ENCODE peak calls at places on chromosomes 7 and 10, in four cellular contexts. L is ovary, V is esophagus muscularis mucosa, F is sigmoid colon. G is an unnamed sample. For H3K4me1 and H3K36me3, the result is how much of the 10 kb centered on the place peaks cover.

GRCh38 chr7:142461437-142461836 is 203.6 kb upstream of the PRSS58 start:
- DNase-seq in F (no peak), V (no peak), L (no peak), G (no peak)

GRCh38 chr10:122114156-122114747 is 125.3 kb downstream of the TACC2 start:
- DNase-seq in V (no peak), F (peak), L (no peak), G (no peak)

GRCh38 chr10:65275296-65275695 is 1650.5 kb upstream of the LRRTM3 start:
- DNase-seq in V (no peak), L (no peak), F (no peak), G (no peak)

GRCh38 chr10:30387646-30388243 is 38.7 kb upstream of the MTPAP start:
- DNase-seq in L (no peak), V (no peak), F (no peak), G (no peak)

GRCh38 chr10:15473401-15473777 is 102.3 kb upstream of the FAM171A1 start:
- DNase-seq in V (no peak), L (no peak), F (no peak), G (no peak)

GRCh38 chr7:143331179-143331825 is 15.4 kb downstream of the CLCN1 start:
- DNase-seq in L (no peak), V (no peak), F (no peak), G (peak)

GRCh38 chr10:94963901-94964300 is 25.4 kb downstream of the CYP2C9 start:
- DNase-seq in F (no peak), V (no peak), L (no peak), G (no peak)

GRCh38 chr10:110989016-110989415 is 69.6 kb downstream of the SHOC2 start:
- DNase-seq in F (no peak), L (no peak), V (no peak), G (no peak)

GRCh38 chr10:79547973-79548372 is 12.2 kb downstream of the SFTPA2 start:
- DNase-seq in F (no peak), V (peak), L (no peak), G (no peak)

GRCh38 chr7:140478361-140479061 is 794 bp downstream of the MKRN1 start:
- DNase-seq in L (peak), V (peak), F (peak), G (peak)

GRCh38 chr10:132294561-132295320 is 13.0 kb downstream of the STK32C start:
- DNase-seq in V (no peak), L (peak), F (peak), G (no peak)

GRCh38 chr7:129853661-129854268 is 99.0 kb downstream of the UBE2H start:
- DNase-seq in F (no peak), L (no peak), V (no peak), G (no peak)

GRCh38 chr10:124612611-124613498 is 131.3 kb downstream of the FAM53B start:
- DNase-seq in L (peak), V (no peak), F (no peak), G (no peak)

GRCh38 chr10:35903021-35903420 is 260.9 kb upstream of the FZD8 start:
- DNase-seq in F (no peak), L (no peak), V (peak), G (no peak)

GRCh38 chr10:103917326-103918052 is 495 bp downstream of the STN1 start:
- DNase-seq in V (no peak), F (peak), L (no peak), G (peak)

GRCh38 chr7:156178857-156179256 is 366.6 kb upstream of the SHH start:
- DNase-seq in V (no peak), L (no peak), F (no peak), G (no peak)

GRCh38 chr10:36817898-36818297 is 307.5 kb upstream of the ANKRD30A start:
- DNase-seq in V (no peak), F (no peak), L (no peak), G (no peak)

GRCh38 chr7:95687759-95688343 is 84.5 kb upstream of the DYNC1I1 start:
- DNase-seq in V (no peak), L (no peak), F (no peak), G (no peak)

GRCh38 chr7:73718905-73719805 is at the start of gene STX1A:
- DNase-seq in L (peak), V (no peak), F (peak), G (no peak)

GRCh38 chr10:44752451-44753441 is 158.4 kb upstream of the TMEM72 start:
- DNase-seq in F (no peak), L (no peak), V (no peak), G (no peak)

GRCh38 chr10:126663880-126664279 is 6.6 kb downstream of the C10orf90 start:
- DNase-seq in L (no peak), V (no peak), F (no peak), G (no peak)

GRCh38 chr10:21402606-21403083 is 122.8 kb downstream of the SKIDA1 start:
- DNase-seq in V (no peak), F (no peak), L (no peak), G (no peak)

GRCh38 chr10:6009159-6009558 is 31.8 kb upstream of the IL15RA start:
- DNase-seq in V (no peak), F (no peak), L (no peak), G (no peak)

GRCh38 chr10:45557275-45557905 is 115.2 kb downstream of the ZFAND4 start:
- DNase-seq in L (no peak), F (no peak), V (no peak), G (no peak)

GRCh38 chr7:129376076-129376777 is 58.0 kb upstream of the STRIP2 start:
- DNase-seq in F (no peak), V (no peak), L (no peak), G (peak)

GRCh38 chr7:40966693-40967092 is 736.2 kb downstream of the INHBA start:
- DNase-seq in V (no peak), F (no peak), L (no peak), G (no peak)

GRCh38 chr10:6423004-6423403 is 157.1 kb downstream of the PRKCQ start:
- DNase-seq in F (no peak), V (no peak), L (no peak), G (no peak)

GRCh38 chr7:129522088-129522970 is 20.0 kb downstream of the SMKR1 start:
- DNase-seq in F (no peak), L (no peak), V (no peak), G (no peak)

GRCh38 chr7:102468416-102469350 is 3.9 kb downstream of the LRWD1 start:
- DNase-seq in V (no peak), L (peak), F (peak), G (no peak)

GRCh38 chr7:46982928-46983327 is 599.0 kb downstream of the TNS3 start:
- DNase-seq in L (no peak), F (no peak), V (no peak), G (no peak)

GRCh38 chr10:28367865-28368541 is 65.1 kb upstream of the MPP7 start:
- DNase-seq in F (no peak), L (no peak), V (no peak), G (no peak)

GRCh38 chr10:10326119-10326518 is 691.6 kb upstream of the CELF2 start:
- DNase-seq in V (no peak), L (no peak), F (no peak), G (no peak)

GRCh38 chr7:35280854-35281253 is 27.0 kb upstream of the TBX20 start:
- DNase-seq in L (no peak), F (no peak), V (no peak), G (no peak)

GRCh38 chr7:27171636-27172387 is 2.3 kb downstream of the HOXA10 start:
- DNase-seq in F (peak), L (peak), V (no peak), G (peak)

GRCh38 chr10:90779573-90779972 is 78.3 kb downstream of the HTR7 start:
- DNase-seq in V (no peak), L (no peak), F (no peak), G (no peak)

GRCh38 chr10:87761153-87761552 is 56.9 kb downstream of the ATAD1 start:
- DNase-seq in F (no peak), V (no peak), L (no peak), G (no peak)

GRCh38 chr10:19745672-19746071 is 70.6 kb upstream of the PLXDC2 start:
- DNase-seq in L (no peak), V (no peak), F (no peak), G (no peak)

GRCh38 chr10:16909271-16909767 is 92.1 kb upstream of the RSU1 start:
- DNase-seq in F (no peak), L (no peak), V (no peak), G (no peak)

GRCh38 chr7:28430626-28431025 is 18.3 kb downstream of the CREB5 start:
- DNase-seq in V (no peak), F (no peak), L (no peak), G (no peak)

GRCh38 chr7:1049006-1049741 is 4.8 kb downstream of the GPR146 start:
- DNase-seq in L (no peak), F (no peak), V (no peak), G (no peak)
- H3K4me1 ChIP-seq in L (under half), F (half or more), V (half or more), G (under half)

GRCh38 chr7:91504919-91505318 is 240.7 kb downstream of the FZD1 start:
- DNase-seq in V (no peak), L (no peak), F (no peak), G (no peak)
- H3K36me3 ChIP-seq in V (under half), L (under half), F (under half), G (under half)

GRCh38 chr7:22781230-22781711 is 41.4 kb downstream of the TOMM7 start:
- DNase-seq in F (no peak), L (no peak), V (no peak), G (no peak)
- TF ChIP-seq EP300 in F (no peak), L (no peak), V (no peak), G (peak)

GRCh38 chr10:116676633-116677032 is 55.9 kb downstream of the PNLIPRP2 start:
- DNase-seq in V (no peak), F (no peak), L (no peak), G (no peak)
- H3K4me1 ChIP-seq in V (under half), F (under half), L (under half), G (under half)

DNA sequence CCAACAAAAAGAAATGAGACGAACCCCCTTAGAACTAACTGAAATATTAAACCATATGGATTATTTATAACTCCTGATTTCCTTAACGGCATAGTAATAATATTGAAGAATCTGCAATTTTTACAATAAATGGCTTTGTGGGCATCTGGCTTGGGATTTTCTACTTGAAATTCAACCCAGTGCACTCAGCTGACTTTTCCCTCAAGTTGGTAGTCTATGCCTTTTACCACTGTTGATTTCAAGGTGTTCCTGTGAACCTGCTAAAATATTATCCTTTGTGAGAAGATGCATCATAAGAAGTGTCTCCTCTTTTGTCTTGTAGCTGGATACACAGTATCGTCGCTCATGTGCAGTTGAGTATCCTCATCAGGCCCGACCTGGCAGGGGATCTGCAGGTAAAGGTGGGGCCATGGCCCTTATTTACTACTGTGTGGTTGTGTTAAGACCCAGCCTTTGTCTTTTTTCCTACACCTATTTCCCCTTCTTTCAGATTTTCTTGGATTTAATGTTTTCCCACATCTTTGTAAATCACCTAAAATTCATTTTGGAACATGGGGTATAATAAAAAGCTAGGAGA is 8.0 kb downstream of the DNAJC9 start:
- DNase-seq in V (no peak), L (no peak), F (no peak), G (no peak)
- H3K36me3 ChIP-seq in V (under half), L (under half), F (under half), G (under half)

DNA sequence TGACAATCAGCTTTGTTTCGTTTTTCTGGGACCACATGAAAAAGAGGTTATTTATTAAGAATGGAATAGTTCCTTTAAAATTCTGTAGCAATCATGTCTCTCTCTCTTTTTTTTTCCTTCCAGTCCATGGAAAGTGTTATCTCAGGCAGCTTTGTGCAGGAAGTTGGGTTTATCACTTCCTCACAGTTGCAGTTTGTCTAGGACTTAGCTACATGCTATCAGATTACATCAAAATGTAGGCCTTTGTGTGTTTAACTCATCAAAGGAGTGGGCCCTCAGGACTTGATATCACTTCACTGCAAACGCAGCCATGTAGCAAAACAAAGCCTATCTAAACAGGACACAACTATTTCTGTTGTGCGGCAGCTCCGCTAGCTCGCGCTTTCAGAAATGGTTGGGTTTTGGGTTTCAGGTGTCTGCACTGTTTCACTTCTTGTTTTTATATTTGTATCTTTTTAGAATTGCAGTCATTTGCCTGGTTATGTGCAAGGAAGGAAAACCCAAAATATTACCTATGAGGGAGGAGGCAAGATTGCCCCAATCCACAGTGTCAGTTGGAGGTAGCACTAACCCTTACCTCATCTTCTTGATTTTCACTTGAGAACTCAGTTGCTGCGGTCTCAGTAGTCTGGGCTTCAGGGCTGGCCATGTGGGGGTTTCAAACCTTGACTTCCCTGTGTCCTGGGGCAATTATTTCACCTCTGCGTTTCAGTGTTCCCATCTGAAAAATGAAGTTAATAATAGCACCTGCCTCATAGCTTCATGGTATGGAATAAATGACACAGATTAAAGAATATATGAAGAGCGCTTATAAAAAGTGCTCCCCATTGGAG is 66.7 kb downstream of the HHEX start:
- DNase-seq in F (no peak), V (no peak), L (no peak), G (no peak)
- TF ChIP-seq EP300 in F (no peak), V (no peak), L (no peak), G (peak)

GRCh38 chr7:2076649-2077064 is 156.1 kb downstream of the MAD1L1 start:
- DNase-seq in L (no peak), F (no peak), V (no peak), G (no peak)
- H3K4me1 ChIP-seq in L (under half), F (under half), V (under half), G (under half)